ENCODE peak calls at places on chromosomes 2 and 18, in five cellular contexts. P is Karpas-422, G is mesenchymal stem cell, V is lower lobe of right lung, B is gastrocnemius medialis. F is an unnamed sample.

GRCh38 chr2:191115391-191115790 is 35.4 kb downstream of the STAT4 start:
- DNase-seq in P (no peak), G (no peak), V (no peak), B (no peak), F (no peak)

GRCh38 chr2:231975001-231975400 is 13.5 kb downstream of the DIS3L2 start:
- DNase-seq in P (no peak), G (no peak), V (no peak), B (no peak), F (no peak)

GRCh38 chr2:43576983-43577892 is 18.6 kb downstream of the THADA start:
- DNase-seq in P (peak), G (peak), V (no peak), B (no peak), F (no peak)

GRCh38 chr2:199136681-199137080 is 321.1 kb downstream of the SATB2 start:
- DNase-seq in P (no peak), G (peak), V (no peak), B (no peak), F (peak)

GRCh38 chr2:78778756-78779510 is 246.6 kb upstream of the REG3G start:
- DNase-seq in P (no peak), G (no peak), V (no peak), B (no peak), F (no peak)

GRCh38 chr2:20504174-20504573 is 57.3 kb downstream of the RHOB start:
- DNase-seq in P (no peak), G (no peak), V (no peak), B (no peak), F (no peak)

GRCh38 chr18:10482985-10483949 is 28.8 kb downstream of the APCDD1 start:
- DNase-seq in P (peak), G (no peak), V (no peak), B (peak), F (no peak)

GRCh38 chr2:10036095-10036879 is 7.1 kb upstream of the KLF11 start:
- DNase-seq in P (peak), G (peak), V (peak), B (peak), F (peak)

GRCh38 chr2:235577404-235578330 is 83.8 kb downstream of the AGAP1 start:
- DNase-seq in P (no peak), G (peak), V (no peak), B (peak), F (no peak)

GRCh38 chr18:45722899-45723298 is 1.1 kb upstream of the SLC14A1 start:
- DNase-seq in P (peak), G (peak), V (peak), B (peak), F (peak)

GRCh38 chr2:232542715-232543467 is 3.4 kb downstream of the CHRNG start:
- DNase-seq in P (no peak), G (no peak), V (peak), B (no peak), F (no peak)

GRCh38 chr2:69797836-69798465 is 31.5 kb upstream of the GMCL1 start:
- DNase-seq in P (no peak), G (peak), V (no peak), B (no peak), F (no peak)

GRCh38 chr18:57737661-57738060 is 65.5 kb downstream of the ATP8B1 start:
- DNase-seq in P (no peak), G (peak), V (peak), B (peak), F (peak)

GRCh38 chr2:109069430-109070194 is 59.4 kb upstream of the SH3RF3 start:
- DNase-seq in P (no peak), G (no peak), V (no peak), B (no peak), F (no peak)

GRCh38 chr2:124816007-124816406 is 790.9 kb downstream of the CNTNAP5 start:
- DNase-seq in P (no peak), G (no peak), V (no peak), B (no peak), F (no peak)

GRCh38 chr2:147756103-147756502 is 88.7 kb upstream of the ACVR2A start:
- DNase-seq in P (no peak), G (no peak), V (no peak), B (no peak), F (no peak)

GRCh38 chr2:197128897-197129296 is 181.7 kb downstream of the ANKRD44 start:
- DNase-seq in P (no peak), G (no peak), V (no peak), B (no peak), F (no peak)

GRCh38 chr18:21474621-21475020 is 125.9 kb downstream of the ESCO1 start:
- DNase-seq in P (no peak), G (no peak), V (no peak), B (no peak), F (no peak)

GRCh38 chr2:98020992-98021713 is 25.4 kb upstream of the TMEM131 start:
- DNase-seq in P (no peak), G (no peak), V (no peak), B (no peak), F (no peak)

GRCh38 chr2:197145471-197146056 is 165.0 kb downstream of the ANKRD44 start:
- DNase-seq in P (peak), G (no peak), V (no peak), B (no peak), F (no peak)

GRCh38 chr18:24056506-24056905 is 42.0 kb downstream of the TTC39C start:
- DNase-seq in P (no peak), G (no peak), V (no peak), B (no peak), F (no peak)

GRCh38 chr18:23883277-23883790 is 131.2 kb upstream of the TTC39C start:
- DNase-seq in P (no peak), G (no peak), V (no peak), B (peak), F (no peak)

GRCh38 chr2:190277234-190278112 is 42.2 kb downstream of the HIBCH start:
- DNase-seq in P (peak), G (peak), V (no peak), B (no peak), F (no peak)

GRCh38 chr2:212364586-212364985 is 174.0 kb downstream of the ERBB4 start:
- DNase-seq in P (no peak), G (no peak), V (no peak), B (no peak), F (no peak)

GRCh38 chr2:17800693-17801458 is 15.4 kb upstream of the MSGN1 start:
- DNase-seq in P (no peak), G (no peak), V (no peak), B (no peak), F (no peak)

GRCh38 chr2:197433770-197434438 is 924 bp downstream of the SF3B1 start:
- DNase-seq in P (peak), G (peak), V (no peak), B (no peak), F (no peak)

GRCh38 chr18:79326413-79327198 is 69.1 kb upstream of the NFATC1 start:
- DNase-seq in P (no peak), G (peak), V (no peak), B (peak), F (no peak)

GRCh38 chr2:17813742-17814458 is 2.4 kb upstream of the MSGN1 start:
- DNase-seq in P (peak), G (peak), V (no peak), B (peak), F (peak)

GRCh38 chr2:209566250-209566649 is 142.4 kb downstream of the MAP2 start:
- DNase-seq in P (no peak), G (no peak), V (no peak), B (no peak), F (no peak)

DNA sequence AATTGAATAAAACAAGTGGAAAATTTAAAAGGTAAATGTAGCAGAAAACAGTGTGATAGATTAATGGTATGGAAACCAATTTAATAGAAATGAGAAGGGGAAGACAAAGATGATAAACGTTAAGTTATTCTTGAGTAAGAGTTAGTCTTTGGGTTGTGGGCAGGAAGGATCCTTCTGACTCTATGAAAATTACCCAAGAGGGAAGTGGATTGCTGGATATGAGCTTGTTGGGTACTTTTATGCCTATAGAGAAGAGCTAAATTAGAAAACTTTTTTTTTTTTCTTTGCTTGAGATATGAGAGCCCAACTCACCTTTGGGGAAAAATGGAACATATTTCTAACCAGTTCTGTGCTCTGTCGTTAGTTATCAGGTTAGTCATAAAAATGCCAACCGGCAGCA is 144.1 kb downstream of the LDLRAD4 start:
- DNase-seq in P (no peak), G (no peak), V (no peak), B (no peak), F (no peak)
- H3K27ac ChIP-seq in P (no peak), G (no peak), V (no peak), B (no peak), F (no peak)

DNA sequence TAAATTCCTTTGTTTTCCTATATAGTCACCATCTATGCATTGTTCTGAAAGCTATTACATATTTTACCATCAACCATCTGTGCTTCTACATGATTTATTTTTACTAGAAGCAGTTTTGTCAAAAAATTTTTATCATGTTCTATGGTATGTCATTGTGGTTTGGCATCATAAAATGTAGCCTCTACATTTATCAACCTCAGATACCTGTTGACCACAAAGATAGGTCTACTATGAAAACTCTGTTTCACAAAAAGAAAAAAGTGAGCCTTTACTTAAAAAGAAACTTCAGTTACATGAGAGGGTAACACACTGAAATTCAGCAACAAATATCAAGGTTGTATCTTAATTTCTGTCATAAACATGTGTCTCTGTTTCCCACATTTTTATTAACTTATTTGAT is 3.7 kb downstream of the BCL2 start:
- DNase-seq in P (no peak), G (no peak), V (no peak), B (no peak), F (no peak)
- H3K4me3 ChIP-seq in P (peak), G (no peak), V (no peak), B (no peak), F (peak)

DNA sequence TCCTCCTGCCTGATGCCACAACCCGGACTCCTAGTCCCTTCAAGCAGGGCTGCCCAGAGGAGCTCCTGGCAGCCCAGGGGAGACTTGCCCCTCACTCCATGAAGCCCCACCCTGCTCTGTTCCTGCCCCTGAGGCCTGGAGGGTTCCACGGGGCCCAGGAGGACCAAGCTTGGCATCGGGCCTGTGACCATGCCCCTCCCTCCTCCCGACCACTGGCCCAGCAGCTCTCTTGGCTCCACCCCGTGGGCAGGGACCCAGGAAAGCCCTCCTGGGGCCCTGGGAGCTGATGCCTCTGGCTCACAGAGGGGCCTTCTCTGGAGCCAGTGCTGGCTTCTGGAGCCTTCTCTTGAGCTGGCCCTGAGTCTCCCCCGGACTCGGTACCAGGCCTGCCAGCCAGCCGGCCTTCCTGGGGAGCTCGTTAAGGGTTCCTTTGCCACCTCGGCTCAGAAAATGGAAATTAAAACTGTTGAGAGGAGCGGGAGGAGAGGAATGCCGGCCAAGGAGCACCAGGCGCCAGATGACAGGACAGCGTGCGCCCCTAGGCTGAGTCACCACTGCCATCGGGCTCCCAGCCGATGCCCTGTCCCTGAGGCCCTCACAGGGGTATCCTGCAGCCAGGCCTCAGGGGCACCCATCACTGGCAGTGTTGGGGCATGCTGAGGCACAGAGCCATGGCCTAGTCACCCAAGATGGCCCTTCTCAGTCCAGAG is 40.6 kb upstream of the SNED1 start:
- DNase-seq in P (no peak), G (peak), V (no peak), B (no peak), F (peak)
- H3K27ac ChIP-seq in P (no peak), G (no peak), V (no peak), B (no peak), F (peak)

DNA sequence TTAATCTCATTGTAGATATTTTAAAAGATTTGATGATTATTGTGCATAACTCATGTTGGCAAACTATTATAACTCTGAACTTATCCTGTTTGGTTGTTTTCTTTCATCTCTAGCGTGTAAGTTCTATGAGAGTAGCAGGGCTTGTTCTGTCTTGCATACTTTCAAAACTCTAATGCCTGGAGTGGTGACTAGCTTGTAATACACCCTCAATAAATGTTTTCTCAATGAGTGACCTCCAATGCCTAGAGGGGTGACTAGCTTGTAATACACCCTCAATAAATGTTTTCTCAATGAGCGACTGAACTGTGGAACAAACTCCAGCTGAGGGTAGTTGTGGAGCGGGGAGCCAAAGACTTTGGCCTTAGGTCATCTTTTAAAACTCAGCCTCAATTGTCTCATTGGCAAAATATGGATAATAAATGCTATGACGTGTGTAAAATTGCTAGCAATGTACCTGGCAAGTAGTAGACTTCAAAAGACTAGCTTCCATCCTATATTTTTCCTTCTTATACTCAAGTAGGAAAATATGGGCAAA is 1.8 kb downstream of the GPD2 start:
- DNase-seq in P (no peak), G (no peak), V (no peak), B (no peak), F (no peak)
- H3K4me3 ChIP-seq in P (no peak), G (peak), V (peak), B (peak), F (no peak)

GRCh38 chr18:2655153-2655953 is at the start of gene SMCHD1:
- DNase-seq in P (peak), G (peak), V (peak), B (peak), F (peak)

GRCh38 chr18:2657788-2658458 is 2.4 kb downstream of the SMCHD1 start:
- DNase-seq in P (peak), G (peak), V (no peak), B (no peak), F (no peak)

GRCh38 chr18:2655954-2656236 is 369 bp downstream of the SMCHD1 start:
- DNase-seq in P (no peak), G (no peak), V (peak), B (no peak), F (peak)

GRCh38 chr18:2656237-2657042 is 914 bp downstream of the SMCHD1 start:
- DNase-seq in P (peak), G (peak), V (peak), B (peak), F (peak)

DNA sequence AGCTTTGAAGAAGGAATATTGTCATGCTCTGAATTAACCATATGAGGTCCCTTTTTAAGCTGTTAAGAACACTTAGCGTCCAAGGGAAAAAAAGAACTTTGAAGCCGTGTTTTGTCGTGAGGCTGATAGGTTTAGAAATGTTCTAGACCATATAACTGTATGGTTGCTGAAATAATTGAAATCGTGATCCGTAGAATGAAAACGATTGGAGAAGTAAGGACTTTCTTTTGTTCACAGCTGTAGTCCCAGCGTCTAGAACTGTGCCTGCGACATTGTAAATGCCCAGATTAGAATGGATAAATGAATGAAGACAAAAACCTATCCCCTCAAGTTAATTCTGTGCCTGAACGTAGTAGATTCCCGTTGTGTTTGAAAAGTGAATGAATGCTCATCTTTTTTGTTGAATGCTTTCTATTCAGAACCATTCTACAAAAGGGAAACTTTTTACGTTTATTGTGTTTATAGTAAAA is 1.6 kb downstream of the SMCHD1 start:
- DNase-seq in P (no peak), G (no peak), V (no peak), B (no peak), F (no peak)
- H3K27ac ChIP-seq in P (peak), G (no peak), V (peak), B (peak), F (peak)

DNA sequence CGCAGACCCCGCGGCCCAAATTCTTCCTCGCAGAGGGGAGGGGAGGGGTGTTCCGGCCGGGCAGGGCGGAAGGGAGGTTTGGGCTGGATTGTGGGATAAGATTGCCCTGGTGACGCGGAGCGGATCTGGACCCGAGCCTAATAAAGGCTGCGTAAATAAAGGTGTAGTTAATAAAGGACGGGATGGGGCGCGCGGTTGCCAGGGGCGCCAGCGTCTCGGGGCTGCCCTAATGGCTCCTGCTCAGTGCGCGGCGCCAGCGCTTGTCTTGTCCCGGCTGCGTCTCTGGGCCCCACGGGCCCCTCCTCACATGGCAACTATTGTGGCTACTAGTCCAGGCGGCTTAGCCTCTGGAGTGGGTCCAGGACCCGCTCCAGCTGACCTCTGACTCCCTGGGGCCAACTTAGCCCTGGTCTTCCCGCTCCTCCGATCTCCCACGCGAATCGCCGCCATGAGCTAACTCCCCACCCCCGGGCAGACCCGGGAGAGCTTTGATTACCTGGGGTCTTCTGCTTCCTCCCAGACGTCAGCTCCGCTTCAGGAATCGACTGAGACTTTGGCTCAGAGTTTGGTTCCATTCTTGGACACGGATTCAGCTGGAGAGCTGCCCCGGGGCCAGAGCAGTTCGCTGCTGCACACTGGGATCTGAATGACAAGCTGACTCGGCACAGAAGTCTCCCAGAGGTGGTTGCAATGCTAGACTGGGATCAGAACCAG is 36.5 kb downstream of the SLC25A52 start:
- DNase-seq in P (no peak), G (no peak), V (peak), B (peak), F (peak)
- H3K4me3 ChIP-seq in P (no peak), G (peak), V (peak), B (peak), F (peak)

GRCh38 chr18:68935686-68936085 is 137.8 kb downstream of the CCDC102B start:
- DNase-seq in P (no peak), G (no peak), V (no peak), B (no peak), F (no peak)
- H3K27ac ChIP-seq in P (no peak), G (no peak), V (no peak), B (no peak), F (no peak)

GRCh38 chr2:238106339-238106697 is 6.2 kb downstream of the ESPNL start:
- DNase-seq in P (no peak), G (no peak), V (no peak), B (no peak), F (no peak)

GRCh38 chr2:238105506-238106338 is 5.6 kb downstream of the ESPNL start:
- DNase-seq in P (no peak), G (no peak), V (no peak), B (peak), F (peak)

GRCh38 chr2:238106698-238107524 is 6.8 kb downstream of the ESPNL start:
- DNase-seq in P (peak), G (no peak), V (peak), B (peak), F (peak)

GRCh38 chr2:238108423-238109201 is 8.5 kb downstream of the ESPNL start:
- DNase-seq in P (peak), G (no peak), V (peak), B (peak), F (peak)

GRCh38 chr2:238107525-238108422 is 7.6 kb downstream of the ESPNL start:
- DNase-seq in P (peak), G (no peak), V (peak), B (peak), F (peak)
- H3K4me3 ChIP-seq in P (peak), G (no peak), V (no peak), B (no peak), F (no peak)

GRCh38 chr2:205531082-205531481 is 151.2 kb upstream of the NRP2 start:
- DNase-seq in P (no peak), G (no peak), V (no peak), B (no peak), F (no peak)
- H3K27ac ChIP-seq in P (no peak), G (no peak), V (no peak), B (no peak), F (no peak)

F was measured in uterus.